ENCODE peak calls at places on chromosomes 13 and 19, in four cellular contexts. G, H, Q and M are unnamed samples.
A peak's percentile ranks its signal among the peaks of the same experiment; 100 is the strongest.

GRCh38 chr13:110432522-110432921 is 125.4 kb downstream of the COL4A2 start:
- DNase-seq in G (no peak), H (no peak), Q (no peak), M (no peak)

GRCh38 chr13:113654175-113654560 is 3.8 kb downstream of the ATP4B start:
- DNase-seq in G (no peak), H (no peak), Q (no peak), M (no peak)

GRCh38 chr13:30033681-30034447 is 183.4 kb upstream of the UBL3 start:
- DNase-seq in G (no peak), H (no peak), Q (peak; percentile 42), M (peak; percentile 58)

GRCh38 chr13:31997641-31998040 is 33.9 kb upstream of the FRY start:
- DNase-seq in G (no peak), H (no peak), Q (no peak), M (no peak)

GRCh38 chr19:41350735-41351338 is 2.9 kb downstream of the TGFB1 start:
- DNase-seq in G (no peak), H (no peak), Q (peak; percentile 28), M (no peak)

GRCh38 chr19:41702208-41702651 is 6.2 kb upstream of the CEACAM5 start:
- DNase-seq in G (no peak), H (no peak), Q (peak; percentile 31), M (no peak)

GRCh38 chr13:43388282-43389034 is 365.1 kb downstream of the DNAJC15 start:
- DNase-seq in G (no peak), H (no peak), Q (no peak), M (no peak)

GRCh38 chr13:22040810-22041364 is 370.0 kb downstream of the FGF9 start:
- DNase-seq in G (no peak), H (no peak), Q (no peak), M (no peak)

GRCh38 chr19:18117692-18118378 is 20.3 kb downstream of the MAST3 start:
- DNase-seq in G (peak; percentile 76), H (peak; percentile 95), Q (peak; percentile 91), M (peak; percentile 88)

GRCh38 chr19:3753631-3754410 is 7.7 kb downstream of the APBA3 start:
- DNase-seq in G (no peak), H (no peak), Q (no peak), M (no peak)

GRCh38 chr19:46691948-46692347 is 25.0 kb downstream of the PRKD2 start:
- DNase-seq in G (no peak), H (no peak), Q (no peak), M (no peak)

GRCh38 chr19:40907968-40908735 is 26.1 kb upstream of the CYP2A7 start:
- DNase-seq in G (no peak), H (peak; percentile 2), Q (no peak), M (no peak)

GRCh38 chr13:72384879-72385278 is 342.6 kb downstream of the MZT1 start:
- DNase-seq in G (no peak), H (no peak), Q (peak; percentile 64), M (peak; percentile 69)

GRCh38 chr13:35703061-35703460 is 226.6 kb upstream of the MAB21L1 start:
- DNase-seq in G (no peak), H (no peak), Q (no peak), M (no peak)

GRCh38 chr19:31285744-31286143 is 63.5 kb downstream of the TSHZ3 start:
- DNase-seq in G (peak; percentile 42), H (no peak), Q (peak; percentile 70), M (no peak)

GRCh38 chr19:10895363-10895762 is 24.0 kb downstream of the CARM1 start:
- DNase-seq in G (no peak), H (no peak), Q (no peak), M (no peak)

GRCh38 chr13:110711778-110712070 is 1.8 kb upstream of the ING1 start:
- DNase-seq in G (no peak), H (no peak), Q (peak; percentile 30), M (peak; percentile 34)

GRCh38 chr19:18987456-18987855 is 45.9 kb downstream of the SUGP2 start:
- DNase-seq in G (no peak), H (no peak), Q (no peak), M (no peak)

GRCh38 chr19:45164577-45165335 is 4.0 kb upstream of the NKPD1 start:
- DNase-seq in G (no peak), H (peak; percentile 89), Q (peak; percentile 89), M (peak; percentile 88)

GRCh38 chr13:112711528-112712265 is 21.9 kb downstream of the ATP11A start:
- DNase-seq in G (peak; percentile 64), H (peak; percentile 54), Q (peak; percentile 99), M (peak; percentile 25)

GRCh38 chr13:27139565-27139964 is 32.0 kb downstream of the USP12 start:
- DNase-seq in G (no peak), H (no peak), Q (no peak), M (no peak)

GRCh38 chr19:14381689-14382474 is 638 bp downstream of the ADGRE5 start:
- DNase-seq in G (no peak), H (peak; percentile 85), Q (peak; percentile 53), M (peak; percentile 75)

GRCh38 chr13:84400711-84401110 is 518.4 kb upstream of the SLITRK1 start:
- DNase-seq in G (no peak), H (no peak), Q (peak; percentile 78), M (no peak)

GRCh38 chr19:6467384-6467783 is 3.3 kb downstream of the CRB3 start:
- DNase-seq in G (no peak), H (no peak), Q (no peak), M (no peak)

GRCh38 chr19:58033741-58034475 is at the start of gene ZSCAN1:
- DNase-seq in G (peak; percentile 96), H (no peak), Q (peak; percentile 91), M (no peak)

GRCh38 chr19:35120492-35120891 is 4.9 kb downstream of the FXYD3 start:
- DNase-seq in G (peak; percentile 53), H (no peak), Q (peak; percentile 29), M (no peak)

DNA sequence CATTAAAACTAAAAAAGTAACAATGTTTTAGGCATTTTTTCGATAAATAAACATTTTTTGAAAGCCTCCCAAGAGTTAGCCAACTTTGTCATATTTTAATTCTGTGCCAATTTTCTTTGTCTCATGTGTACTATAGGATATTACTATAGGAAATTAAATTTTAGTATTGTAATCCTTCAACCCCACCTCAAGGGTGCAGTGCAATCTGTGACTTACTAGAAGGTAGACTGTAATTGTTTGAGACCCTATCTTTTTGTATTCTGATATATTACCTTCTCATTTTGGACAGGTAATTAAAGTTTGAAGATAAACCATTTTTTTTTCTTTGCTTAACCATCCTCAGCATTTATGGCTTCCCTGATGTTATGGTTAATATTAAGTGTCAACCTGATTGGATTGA is 457.8 kb downstream of the PCDH20 start:
- DNase-seq in G (no peak), H (no peak), Q (no peak), M (no peak)
- TF ChIP-seq CTCF in G (no peak), H (no peak), Q (no peak), M (no peak)

DNA sequence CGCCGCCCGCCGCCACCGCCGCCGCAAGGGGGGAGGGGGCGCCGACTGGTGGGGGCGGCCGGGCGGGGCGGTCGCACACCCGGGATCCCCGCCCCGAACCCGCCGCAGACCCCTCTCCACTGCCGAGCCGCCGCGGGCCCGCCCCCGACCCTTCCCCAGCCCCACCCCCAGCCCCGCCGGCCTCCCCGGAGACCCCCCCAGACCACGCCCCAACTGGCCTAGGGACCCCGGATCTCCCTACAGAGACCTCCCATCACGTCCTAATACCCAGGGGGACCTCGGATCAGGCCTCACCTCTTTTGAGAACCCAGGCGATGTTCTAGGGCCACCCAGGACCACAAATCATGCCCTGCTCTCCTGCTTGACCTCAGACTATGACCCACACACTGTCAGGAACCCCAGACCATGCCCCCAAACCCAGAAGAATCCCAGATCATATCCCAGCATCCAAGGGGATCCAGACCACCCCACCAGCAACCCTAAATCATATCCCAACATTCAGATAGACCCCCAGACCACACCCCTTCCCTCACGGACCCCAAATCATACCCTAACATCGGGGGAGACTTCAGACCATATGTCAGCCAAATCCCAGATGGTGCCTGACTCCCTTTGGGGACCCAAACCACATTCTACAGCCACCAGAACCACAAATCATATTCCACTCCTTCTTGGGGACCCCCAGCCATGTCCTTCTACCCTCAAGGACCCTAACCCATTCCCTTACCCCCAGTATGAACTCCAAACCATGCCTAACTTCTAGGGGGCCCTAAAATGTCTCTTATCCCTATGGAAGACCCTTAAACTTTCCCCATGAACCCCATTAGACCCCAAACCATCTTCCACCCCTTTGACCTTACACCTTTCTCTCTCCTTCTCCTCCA is 527 bp upstream of the LRFN1 start:
- DNase-seq in G (no peak), H (no peak), Q (no peak), M (no peak)
- H3K4me3 ChIP-seq in G (peak overlapping the region; percentile 30), H (no peak overlapping the region), Q (peak overlapping the region; percentile 15), M (no peak overlapping the region)

DNA sequence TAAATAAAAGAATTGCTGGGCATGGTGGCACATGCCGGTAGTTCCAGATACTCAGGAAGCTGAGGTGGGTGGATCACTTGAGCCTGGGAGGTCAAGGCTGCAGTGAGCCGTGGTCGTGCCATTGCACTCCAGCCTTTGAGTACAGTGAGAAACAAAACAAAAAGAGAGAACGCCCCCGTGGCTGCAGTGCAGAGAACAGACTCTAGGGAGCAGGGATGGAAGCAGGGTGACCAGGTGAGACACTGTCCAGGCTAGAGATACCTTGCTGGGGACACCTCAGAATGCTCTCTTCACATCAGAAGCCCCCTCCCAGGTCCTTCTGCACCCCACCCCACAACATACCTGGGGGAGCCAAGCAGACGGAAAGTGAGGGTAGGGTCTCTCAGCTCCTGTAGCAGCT is 24.8 kb downstream of the MAP4K1 start:
- DNase-seq in G (no peak), H (no peak), Q (no peak), M (no peak)
- TF ChIP-seq CTCF in G (no peak), H (no peak), Q (no peak), M (no peak)

GRCh38 chr19:640606-641170 is 1.0 kb downstream of the FGF22 start:
- DNase-seq in G (no peak), H (no peak), Q (no peak), M (no peak)

GRCh38 chr19:639251-640155 is at the start of gene FGF22:
- DNase-seq in G (peak; percentile 91), H (peak; percentile 91), Q (peak; percentile 91), M (peak; percentile 80)

GRCh38 chr19:641702-642101 is 2.0 kb downstream of the FGF22 start:
- DNase-seq in G (no peak), H (no peak), Q (no peak), M (no peak)

GRCh38 chr19:640156-640548 is 473 bp downstream of the FGF22 start:
- DNase-seq in G (no peak), H (no peak), Q (no peak), M (no peak)

GRCh38 chr19:638901-639250 is 803 bp upstream of the FGF22 start:
- DNase-seq in G (no peak), H (no peak), Q (no peak), M (no peak)
- H3K4me3 ChIP-seq in G (peak overlapping the region; percentile 40), H (no peak overlapping the region), Q (no peak overlapping the region), M (no peak overlapping the region)

GRCh38 chr19:9885077-9885552 is 50.0 kb downstream of the PIN1 start:
- DNase-seq in G (peak; percentile 77), H (no peak), Q (peak; percentile 74), M (no peak)
- TF ChIP-seq CTCF in G (peak; percentile 59), H (no peak), Q (peak; percentile 64), M (no peak)

DNA sequence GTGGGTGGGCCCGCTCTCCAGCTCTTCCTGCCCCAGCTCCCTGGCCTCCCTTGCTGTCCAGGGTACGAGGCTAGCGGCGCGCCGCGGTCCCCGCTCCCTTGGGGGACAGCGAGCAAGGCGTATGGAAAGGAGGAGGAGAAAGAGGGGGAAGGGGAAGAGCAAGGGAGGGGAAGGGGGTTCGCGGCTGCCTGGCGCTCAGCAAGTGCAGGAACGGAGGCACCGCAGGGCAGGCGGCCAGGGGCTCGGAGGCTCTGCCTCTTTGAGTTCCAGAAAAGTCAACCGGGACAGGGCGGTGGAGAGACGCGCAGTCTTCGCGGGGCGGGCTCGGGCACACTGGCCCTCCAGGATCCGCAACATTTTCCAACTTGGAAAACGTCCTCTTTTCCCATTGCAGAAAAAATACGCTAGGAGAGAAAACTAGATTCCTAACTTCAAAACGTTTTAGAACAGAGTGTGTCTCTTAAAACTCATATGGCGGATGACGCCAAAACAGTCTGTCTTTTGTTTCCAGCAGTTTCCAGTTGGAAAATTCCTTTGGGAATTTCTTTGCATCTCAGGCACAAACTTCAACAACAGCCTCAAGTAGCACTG is 23.1 kb upstream of the TNFRSF19 start:
- DNase-seq in G (no peak), H (no peak), Q (peak; percentile 67), M (no peak)
- H3K4me3 ChIP-seq in G (peak overlapping the region; percentile 41), H (peak overlapping the region; percentile 36), Q (no peak overlapping the region), M (no peak overlapping the region)